ENCODE peak calls at places on chromosomes 5 and 9, in four cellular contexts. J is upper lobe of right lung, H is mesothelial cell of epicardium, D is GM13977. T is an unnamed sample.

GRCh38 chr9:113593682-113594281 is 130.3 kb downstream of the RGS3 start:
- DNase-seq in J (peak), H (peak), D (peak), T (peak)

GRCh38 chr5:176660530-176660859 is 13.2 kb downstream of the TSPAN17 start:
- DNase-seq in J (no peak), H (no peak), D (no peak), T (no peak)

GRCh38 chr5:42434047-42434724 is 10.9 kb downstream of the GHR start:
- DNase-seq in J (no peak), H (no peak), D (no peak), T (no peak)

GRCh38 chr5:176664479-176664878 is 17.2 kb downstream of the TSPAN17 start:
- DNase-seq in J (no peak), H (no peak), D (no peak), T (no peak)

GRCh38 chr5:169511708-169512107 is 71.9 kb upstream of the SPDL1 start:
- DNase-seq in J (no peak), H (no peak), D (no peak), T (no peak)

GRCh38 chr5:67059747-67060490 is 136.7 kb downstream of the CD180 start:
- DNase-seq in J (no peak), H (no peak), D (no peak), T (no peak)

GRCh38 chr5:147190236-147190815 is 44.5 kb upstream of the STK32A start:
- DNase-seq in J (no peak), H (no peak), D (no peak), T (no peak)

GRCh38 chr9:72038408-72038807 is 22.0 kb downstream of the C9orf57 start:
- DNase-seq in J (no peak), H (no peak), D (no peak), T (no peak)

GRCh38 chr5:126354012-126354856 is 69.0 kb upstream of the GRAMD2B start:
- DNase-seq in J (no peak), H (no peak), D (peak), T (peak)

GRCh38 chr5:59838067-59838466 is 55.5 kb downstream of the PDE4D start:
- DNase-seq in J (no peak), H (no peak), D (no peak), T (no peak)

GRCh38 chr5:88656196-88656935 is 226.6 kb downstream of the MEF2C start:
- DNase-seq in J (no peak), H (no peak), D (no peak), T (no peak)

GRCh38 chr5:115815693-115816225 is 700 bp downstream of the CDO1 start:
- DNase-seq in J (peak), H (peak), D (no peak), T (peak)

GRCh38 chr5:131999471-131999931 is 12.0 kb downstream of the ACSL6 start:
- DNase-seq in J (peak), H (no peak), D (no peak), T (no peak)

GRCh38 chr9:130368631-130369103 is 76.1 kb upstream of the ASS1 start:
- DNase-seq in J (no peak), H (no peak), D (no peak), T (no peak)

GRCh38 chr9:97564291-97565175 is 63.1 kb downstream of the TMOD1 start:
- DNase-seq in J (peak), H (no peak), D (no peak), T (no peak)

GRCh38 chr5:132776077-132776931 is 735 bp downstream of the SEPTIN8 start:
- DNase-seq in J (no peak), H (peak), D (no peak), T (peak)

GRCh38 chr9:23826120-23826629 is at the start of gene ELAVL2:
- DNase-seq in J (peak), H (peak), D (no peak), T (peak)

GRCh38 chr9:69157751-69158466 is 16.2 kb upstream of the TJP2 start:
- DNase-seq in J (no peak), H (no peak), D (no peak), T (no peak)

GRCh38 chr9:127968046-127968445 is 12.7 kb downstream of the EEIG1 start:
- DNase-seq in J (no peak), H (no peak), D (no peak), T (no peak)

GRCh38 chr9:121640076-121640475 is 11.4 kb upstream of the DAB2IP start:
- DNase-seq in J (peak), H (peak), D (peak), T (peak)

GRCh38 chr5:140336388-140336787 is 10.0 kb downstream of the HBEGF start:
- DNase-seq in J (peak), H (no peak), D (no peak), T (no peak)

GRCh38 chr9:126629007-126629674 is 15.4 kb downstream of the LMX1B start:
- DNase-seq in J (no peak), H (no peak), D (no peak), T (no peak)

GRCh38 chr9:89448381-89448780 is 49.5 kb downstream of the SEMA4D start:
- DNase-seq in J (no peak), H (no peak), D (peak), T (peak)

GRCh38 chr5:139884144-139884543 is 88.5 kb downstream of the PSD2 start:
- DNase-seq in J (no peak), H (no peak), D (no peak), T (no peak)

GRCh38 chr9:122320346-122320995 is 50.4 kb upstream of the PTGS1 start:
- DNase-seq in J (no peak), H (no peak), D (no peak), T (no peak)

GRCh38 chr5:52457808-52458207 is 329.9 kb upstream of the ITGA1 start:
- DNase-seq in J (no peak), H (no peak), D (no peak), T (no peak)

GRCh38 chr9:87498046-87498815 is 564 bp downstream of the DAPK1 start:
- DNase-seq in J (peak), H (peak), D (peak), T (peak)
- TF ChIP-seq CTCF in J (peak), H (peak), D (peak), T (peak)

DNA sequence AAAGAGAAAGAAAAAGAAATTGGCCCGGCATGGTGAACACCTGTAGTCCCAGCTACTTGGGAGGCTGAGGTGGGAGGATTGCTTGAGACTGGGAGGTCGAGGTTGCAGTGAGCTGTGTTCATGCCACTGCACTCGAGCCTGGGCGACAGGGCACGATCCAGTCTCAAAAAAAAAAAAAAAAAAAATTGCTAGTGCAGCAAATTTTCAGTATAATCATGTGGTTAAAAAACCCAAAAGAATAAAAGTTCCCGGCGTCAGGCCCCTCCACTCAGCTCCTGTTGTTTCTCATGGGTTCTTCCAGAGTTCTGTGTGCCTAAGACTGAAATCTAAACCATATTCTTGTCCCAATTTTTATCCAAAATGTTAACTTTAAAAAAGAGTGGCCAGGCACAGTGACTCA is 49.1 kb downstream of the WNK2 start:
- DNase-seq in J (no peak), H (no peak), D (no peak), T (no peak)
- TF ChIP-seq CTCF in J (no peak), H (no peak), D (no peak), T (no peak)

DNA sequence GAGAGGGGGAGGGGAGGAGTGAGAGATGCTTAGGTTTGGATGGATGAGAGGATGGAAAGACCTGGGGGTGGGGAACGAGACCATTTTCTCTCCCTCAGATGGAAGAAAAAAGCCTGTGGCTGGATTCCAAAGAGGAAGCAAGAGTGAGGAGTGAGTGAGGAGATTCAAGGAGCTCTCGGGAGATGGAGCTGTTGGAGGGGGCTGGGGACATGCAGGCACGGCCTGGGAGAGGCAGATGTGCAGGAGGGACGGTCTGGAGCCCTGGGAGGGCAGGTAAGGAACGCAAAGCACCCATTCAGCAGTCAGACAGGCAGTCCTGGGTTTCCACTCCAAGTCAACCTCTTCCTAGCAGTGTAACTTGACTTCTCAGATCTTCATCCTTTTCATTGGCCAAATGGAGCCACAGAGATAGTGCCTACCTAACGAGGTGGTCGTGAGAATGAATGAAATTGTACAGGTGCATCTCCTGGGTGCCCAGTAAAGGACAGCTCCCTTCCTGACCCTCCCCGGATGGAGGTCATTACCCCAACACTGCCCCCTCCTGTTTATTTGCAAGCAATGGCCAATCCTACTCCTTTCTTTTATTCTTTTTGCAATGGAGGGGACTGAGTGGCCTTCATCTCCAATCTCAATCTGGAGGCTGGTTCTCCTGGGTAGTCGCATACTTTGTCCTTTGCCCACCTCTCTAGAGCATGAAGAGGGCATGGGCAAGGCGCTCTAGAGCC is 52.2 kb downstream of the PCDH1 start:
- DNase-seq in J (no peak), H (no peak), D (peak), T (peak)
- TF ChIP-seq CTCF in J (peak), H (no peak), D (peak), T (peak)

GRCh38 chr5:74722271-74722670 is 37.2 kb downstream of the HEXB start:
- DNase-seq in J (no peak), H (no peak), D (no peak), T (no peak)
- TF ChIP-seq CTCF in J (no peak), H (no peak), D (no peak), T (no peak)